ENCODE peak calls at places on chromosomes 4 and X, in four cellular contexts. One of them, this sample, is unnamed. For H3K4me1, the result is how much of the 10 kb centered on the place peaks cover.

GRCh38 chr4:129355529-129355928 is 259.6 kb downstream of the C4orf33 start:
- DNase-seq in tibial nerve: no peak
- DNase-seq in CD8-positive, alpha-beta T cell: no peak
- DNase-seq in effector memory CD4-positive, alpha-beta T cell: no peak
- DNase-seq in this sample: no peak

GRCh38 chr4:76597423-76597979 is 162.5 kb downstream of the SHROOM3 start:
- DNase-seq in tibial nerve: no peak
- DNase-seq in CD8-positive, alpha-beta T cell: no peak
- DNase-seq in effector memory CD4-positive, alpha-beta T cell: no peak
- DNase-seq in this sample: no peak

GRCh38 chr4:182805606-182806149 is 111.5 kb downstream of the DCTD start:
- DNase-seq in tibial nerve: no peak
- DNase-seq in CD8-positive, alpha-beta T cell: no peak
- DNase-seq in effector memory CD4-positive, alpha-beta T cell: no peak
- DNase-seq in this sample: no peak

GRCh38 chr4:159069922-159070321 is 33.0 kb upstream of the RAPGEF2 start:
- DNase-seq in tibial nerve: no peak
- DNase-seq in CD8-positive, alpha-beta T cell: no peak
- DNase-seq in effector memory CD4-positive, alpha-beta T cell: no peak
- DNase-seq in this sample: no peak

GRCh38 chr4:2790583-2791517 is 2.0 kb upstream of the SH3BP2 start:
- DNase-seq in tibial nerve: no peak
- DNase-seq in CD8-positive, alpha-beta T cell: no peak
- DNase-seq in effector memory CD4-positive, alpha-beta T cell: no peak
- DNase-seq in this sample: no peak

GRCh38 chr4:42398448-42399355 is 1.4 kb downstream of the SHISA3 start:
- DNase-seq in tibial nerve: peak
- DNase-seq in CD8-positive, alpha-beta T cell: no peak
- DNase-seq in effector memory CD4-positive, alpha-beta T cell: no peak
- DNase-seq in this sample: no peak

GRCh38 chr4:148076964-148077363 is 345.1 kb downstream of the ARHGAP10 start:
- DNase-seq in tibial nerve: no peak
- DNase-seq in CD8-positive, alpha-beta T cell: no peak
- DNase-seq in effector memory CD4-positive, alpha-beta T cell: no peak
- DNase-seq in this sample: no peak

GRCh38 chrX:21683910-21684309 is 25.8 kb upstream of the KLHL34 start:
- DNase-seq in tibial nerve: no peak
- DNase-seq in CD8-positive, alpha-beta T cell: no peak
- DNase-seq in effector memory CD4-positive, alpha-beta T cell: no peak
- DNase-seq in this sample: no peak

GRCh38 chr4:12576409-12576808 is 907.7 kb downstream of the RAB28 start:
- DNase-seq in tibial nerve: no peak
- DNase-seq in CD8-positive, alpha-beta T cell: no peak
- DNase-seq in effector memory CD4-positive, alpha-beta T cell: no peak
- DNase-seq in this sample: no peak

GRCh38 chr4:121122661-121123060 is 41.5 kb downstream of the TNIP3 start:
- DNase-seq in tibial nerve: no peak
- DNase-seq in CD8-positive, alpha-beta T cell: no peak
- DNase-seq in effector memory CD4-positive, alpha-beta T cell: no peak
- DNase-seq in this sample: no peak

GRCh38 chr4:98939446-98939845 is 10.5 kb upstream of the EIF4E start:
- DNase-seq in tibial nerve: no peak
- DNase-seq in CD8-positive, alpha-beta T cell: no peak
- DNase-seq in effector memory CD4-positive, alpha-beta T cell: no peak
- DNase-seq in this sample: no peak

GRCh38 chrX:77447339-77448149 is at the start of gene FGF16:
- DNase-seq in tibial nerve: no peak
- DNase-seq in CD8-positive, alpha-beta T cell: no peak
- DNase-seq in effector memory CD4-positive, alpha-beta T cell: no peak
- DNase-seq in this sample: no peak

GRCh38 chrX:23228950-23229448 is 105.7 kb upstream of the PTCHD1 start:
- DNase-seq in tibial nerve: no peak
- DNase-seq in CD8-positive, alpha-beta T cell: no peak
- DNase-seq in effector memory CD4-positive, alpha-beta T cell: no peak
- DNase-seq in this sample: no peak

GRCh38 chr4:21009956-21010355 is 309.7 kb downstream of the PACRGL start:
- DNase-seq in tibial nerve: no peak
- DNase-seq in CD8-positive, alpha-beta T cell: no peak
- DNase-seq in effector memory CD4-positive, alpha-beta T cell: no peak
- DNase-seq in this sample: no peak

GRCh38 chrX:122567911-122568310 is 616.2 kb upstream of the GRIA3 start:
- DNase-seq in tibial nerve: no peak
- DNase-seq in CD8-positive, alpha-beta T cell: no peak
- DNase-seq in effector memory CD4-positive, alpha-beta T cell: no peak
- DNase-seq in this sample: no peak

GRCh38 chrX:19343085-19343461 is 654 bp upstream of the PDHA1 start:
- DNase-seq in tibial nerve: no peak
- DNase-seq in CD8-positive, alpha-beta T cell: no peak
- DNase-seq in effector memory CD4-positive, alpha-beta T cell: no peak
- DNase-seq in this sample: no peak

GRCh38 chrX:149398027-149398426 is 107.1 kb downstream of the IDS start:
- DNase-seq in tibial nerve: no peak
- DNase-seq in CD8-positive, alpha-beta T cell: no peak
- DNase-seq in effector memory CD4-positive, alpha-beta T cell: no peak
- DNase-seq in this sample: no peak

GRCh38 chrX:39896951-39897740 is 200.6 kb downstream of the BCOR start:
- DNase-seq in tibial nerve: no peak
- DNase-seq in CD8-positive, alpha-beta T cell: no peak
- DNase-seq in effector memory CD4-positive, alpha-beta T cell: no peak
- DNase-seq in this sample: no peak

GRCh38 chr4:161314371-161314770 is 849.4 kb downstream of the FSTL5 start:
- DNase-seq in tibial nerve: no peak
- DNase-seq in CD8-positive, alpha-beta T cell: no peak
- DNase-seq in effector memory CD4-positive, alpha-beta T cell: no peak
- DNase-seq in this sample: no peak

GRCh38 chr4:108762559-108763225 is at the start of gene ETNPPL:
- DNase-seq in tibial nerve: no peak
- DNase-seq in CD8-positive, alpha-beta T cell: peak
- DNase-seq in effector memory CD4-positive, alpha-beta T cell: no peak
- DNase-seq in this sample: peak

GRCh38 chr4:184281231-184282139 is 63.8 kb upstream of the ENPP6 start:
- DNase-seq in tibial nerve: peak
- DNase-seq in CD8-positive, alpha-beta T cell: peak
- DNase-seq in effector memory CD4-positive, alpha-beta T cell: no peak
- DNase-seq in this sample: no peak

GRCh38 chr4:184282251-184282713 is 64.6 kb upstream of the ENPP6 start:
- DNase-seq in tibial nerve: peak
- DNase-seq in CD8-positive, alpha-beta T cell: peak
- DNase-seq in effector memory CD4-positive, alpha-beta T cell: no peak
- DNase-seq in this sample: no peak

GRCh38 chr4:184280591-184281071 is 63.0 kb upstream of the ENPP6 start:
- DNase-seq in tibial nerve: no peak
- DNase-seq in CD8-positive, alpha-beta T cell: peak
- DNase-seq in effector memory CD4-positive, alpha-beta T cell: peak
- DNase-seq in this sample: peak

GRCh38 chr4:184280104-184280503 is 62.4 kb upstream of the ENPP6 start:
- DNase-seq in tibial nerve: peak
- DNase-seq in CD8-positive, alpha-beta T cell: no peak
- DNase-seq in effector memory CD4-positive, alpha-beta T cell: no peak
- DNase-seq in this sample: no peak

GRCh38 chr4:184279496-184280082 is 61.9 kb upstream of the ENPP6 start:
- DNase-seq in tibial nerve: peak
- DNase-seq in CD8-positive, alpha-beta T cell: no peak
- DNase-seq in effector memory CD4-positive, alpha-beta T cell: no peak
- DNase-seq in this sample: no peak
- H3K4me1 ChIP-seq in tibial nerve: under half
- H3K4me1 ChIP-seq in CD8-positive, alpha-beta T cell: under half
- H3K4me1 ChIP-seq in effector memory CD4-positive, alpha-beta T cell: under half
- H3K4me1 ChIP-seq in this sample: under half

GRCh38 chr4:102504941-102505340 is 3.8 kb downstream of the NFKB1 start:
- DNase-seq in tibial nerve: no peak
- DNase-seq in CD8-positive, alpha-beta T cell: no peak
- DNase-seq in effector memory CD4-positive, alpha-beta T cell: no peak
- DNase-seq in this sample: no peak
- H3K4me3 ChIP-seq in tibial nerve: no peak
- H3K4me3 ChIP-seq in CD8-positive, alpha-beta T cell: no peak
- H3K4me3 ChIP-seq in effector memory CD4-positive, alpha-beta T cell: peak
- H3K4me3 ChIP-seq in this sample: no peak

DNA sequence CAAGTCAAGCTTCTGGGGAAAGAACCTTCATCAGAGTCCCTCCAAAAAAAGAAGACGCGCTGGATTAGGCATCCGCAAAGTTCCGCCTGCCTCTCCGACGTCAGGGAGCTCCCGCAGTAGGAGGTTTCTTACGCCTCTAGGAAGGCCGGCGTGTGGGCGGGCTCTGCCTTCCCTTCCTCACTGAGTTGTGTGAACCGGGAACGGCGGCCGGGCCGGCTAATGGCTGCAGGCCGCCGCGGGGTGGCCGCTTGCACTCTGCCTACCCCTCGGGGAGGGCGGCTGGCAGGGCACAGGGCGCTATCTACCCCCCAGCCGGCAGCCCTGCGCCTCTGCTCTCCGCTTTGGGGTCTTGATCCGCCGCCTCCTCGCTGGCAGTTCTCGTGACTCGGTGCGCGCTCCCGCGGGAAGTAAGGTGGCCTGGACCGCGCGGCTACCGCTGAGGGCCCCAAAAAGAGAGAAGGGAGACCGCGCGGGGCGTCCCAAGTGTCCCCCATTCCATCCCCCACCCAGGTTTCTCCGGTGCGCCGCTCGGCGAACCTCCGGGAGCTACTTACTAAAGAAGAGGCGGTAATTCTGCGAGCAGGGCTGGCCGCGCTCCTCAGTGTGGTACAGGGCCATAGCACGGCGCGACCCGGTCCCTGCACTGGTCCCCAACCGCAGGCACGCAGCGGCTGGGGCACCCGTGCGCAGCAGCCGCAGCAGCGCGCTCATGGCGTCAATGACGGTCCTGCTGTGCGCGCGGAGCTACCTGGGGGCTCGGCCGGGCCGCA is at the start of gene PPA2:
- DNase-seq in tibial nerve: peak
- DNase-seq in CD8-positive, alpha-beta T cell: peak
- DNase-seq in effector memory CD4-positive, alpha-beta T cell: peak
- DNase-seq in this sample: peak
- H3K4me1 ChIP-seq in tibial nerve: under half
- H3K4me1 ChIP-seq in CD8-positive, alpha-beta T cell: under half
- H3K4me1 ChIP-seq in effector memory CD4-positive, alpha-beta T cell: under half
- H3K4me1 ChIP-seq in this sample: under half

GRCh38 chrX:28787206-28787605 is 200.0 kb downstream of the IL1RAPL1 start:
- DNase-seq in tibial nerve: no peak
- DNase-seq in CD8-positive, alpha-beta T cell: no peak
- DNase-seq in effector memory CD4-positive, alpha-beta T cell: no peak
- DNase-seq in this sample: no peak
- H3K4me3 ChIP-seq in tibial nerve: no peak
- H3K4me3 ChIP-seq in CD8-positive, alpha-beta T cell: no peak
- H3K4me3 ChIP-seq in effector memory CD4-positive, alpha-beta T cell: no peak
- H3K4me3 ChIP-seq in this sample: no peak

DNA sequence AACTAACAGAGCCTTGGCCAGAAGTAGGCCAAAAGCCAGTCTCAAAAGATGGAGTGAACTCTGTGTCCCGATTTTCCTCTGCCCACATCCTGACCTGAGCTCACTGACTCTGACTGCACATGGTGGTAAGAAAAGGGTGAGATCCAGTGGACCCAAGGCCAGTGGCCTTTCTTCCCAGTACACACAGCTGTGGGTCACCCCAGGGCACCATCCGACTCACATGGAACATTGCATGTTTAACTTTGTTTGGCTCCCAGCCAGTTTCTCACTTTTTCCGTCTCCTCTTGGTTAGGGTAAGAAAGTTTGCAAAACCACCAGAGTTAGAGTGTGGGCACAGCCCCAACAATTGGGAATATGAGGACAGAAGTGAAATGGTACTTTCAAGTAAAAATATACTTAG is 69.8 kb downstream of the GAB1 start:
- DNase-seq in tibial nerve: peak
- DNase-seq in CD8-positive, alpha-beta T cell: no peak
- DNase-seq in effector memory CD4-positive, alpha-beta T cell: no peak
- DNase-seq in this sample: no peak
- H3K4me1 ChIP-seq in tibial nerve: under half
- H3K4me1 ChIP-seq in CD8-positive, alpha-beta T cell: under half
- H3K4me1 ChIP-seq in effector memory CD4-positive, alpha-beta T cell: under half
- H3K4me1 ChIP-seq in this sample: under half

GRCh38 chrX:9205599-9206223 is 171.8 kb upstream of the FAM9B start:
- DNase-seq in tibial nerve: no peak
- DNase-seq in CD8-positive, alpha-beta T cell: no peak
- DNase-seq in effector memory CD4-positive, alpha-beta T cell: no peak
- DNase-seq in this sample: no peak

GRCh38 chrX:9204560-9204959 is 170.6 kb upstream of the FAM9B start:
- DNase-seq in tibial nerve: no peak
- DNase-seq in CD8-positive, alpha-beta T cell: no peak
- DNase-seq in effector memory CD4-positive, alpha-beta T cell: no peak
- DNase-seq in this sample: no peak

GRCh38 chrX:9211269-9211668 is 177.3 kb upstream of the FAM9B start:
- DNase-seq in tibial nerve: no peak
- DNase-seq in CD8-positive, alpha-beta T cell: no peak
- DNase-seq in effector memory CD4-positive, alpha-beta T cell: no peak
- DNase-seq in this sample: no peak

GRCh38 chrX:9207142-9207541 is 173.2 kb upstream of the FAM9B start:
- DNase-seq in tibial nerve: no peak
- DNase-seq in CD8-positive, alpha-beta T cell: no peak
- DNase-seq in effector memory CD4-positive, alpha-beta T cell: no peak
- DNase-seq in this sample: no peak
- H3K4me3 ChIP-seq in tibial nerve: no peak
- H3K4me3 ChIP-seq in CD8-positive, alpha-beta T cell: no peak
- H3K4me3 ChIP-seq in effector memory CD4-positive, alpha-beta T cell: no peak
- H3K4me3 ChIP-seq in this sample: no peak

GRCh38 chr4:83221897-83222441 is 62.6 kb downstream of the COQ2 start:
- DNase-seq in tibial nerve: no peak
- DNase-seq in CD8-positive, alpha-beta T cell: no peak
- DNase-seq in effector memory CD4-positive, alpha-beta T cell: no peak
- DNase-seq in this sample: no peak
- H3K4me1 ChIP-seq in tibial nerve: under half
- H3K4me1 ChIP-seq in CD8-positive, alpha-beta T cell: under half
- H3K4me1 ChIP-seq in effector memory CD4-positive, alpha-beta T cell: under half
- H3K4me1 ChIP-seq in this sample: under half